ENCODE peak calls at places on chromosomes 6 and 20, in five cellular contexts. Y is activated T-cell treated with anti-CD3 and anti-CD28 coated beads for 24 hours, M is sciatic nerve, L is ELR, F is brain microvascular endothelial cell. I is an unnamed sample.

GRCh38 chr6:112321882-112322508 is 25.1 kb upstream of the RFPL4B start:
- DNase-seq in M (no peak), F (no peak), L (no peak), Y (no peak), I (no peak)

GRCh38 chr20:38209054-38209675 is 44.1 kb upstream of the TGM2 start:
- DNase-seq in L (no peak), M (peak; percentile 34), F (no peak), Y (no peak), I (no peak)

GRCh38 chr6:28580484-28580883 is 54.8 kb downstream of the GPX5 start:
- DNase-seq in Y (no peak), F (no peak), L (peak; percentile 43), M (no peak), I (no peak)

GRCh38 chr6:82331031-82331773 is 32.4 kb upstream of the TPBG start:
- DNase-seq in Y (no peak), M (no peak), F (no peak), L (peak; percentile 76), I (peak; percentile 23)

GRCh38 chr6:167141667-167142432 is 15.9 kb downstream of the GPR31 start:
- DNase-seq in Y (peak; percentile 17), M (no peak), F (no peak), L (peak; percentile 16), I (peak; percentile 81)

GRCh38 chr20:41538810-41539596 is 79.2 kb downstream of the CHD6 start:
- DNase-seq in Y (no peak), M (no peak), F (no peak), L (no peak), I (no peak)

GRCh38 chr6:46964716-46965519 is 43.2 kb upstream of the ADGRF5 start:
- DNase-seq in F (peak; percentile 57), Y (no peak), L (no peak), M (no peak), I (no peak)

GRCh38 chr6:96032646-96033045 is 16.9 kb downstream of the FUT9 start:
- DNase-seq in M (no peak), Y (no peak), F (no peak), L (no peak), I (no peak)

GRCh38 chr6:167588920-167589614 is 237.6 kb upstream of the AFDN start:
- DNase-seq in L (no peak), Y (no peak), M (no peak), F (no peak), I (no peak)

GRCh38 chr6:87730310-87730709 is 28.3 kb upstream of the AKIRIN2 start:
- DNase-seq in Y (no peak), M (no peak), L (peak; percentile 29), F (no peak), I (peak; percentile 15)